ENCODE peak calls at places on chromosomes 13 and 19, in seven cellular contexts. L, C, R, T, U, I and E are unnamed samples.

GRCh38 chr19:56639217-56639616 is 3.7 kb upstream of the SMIM17 start:
- DNase-seq in L (peak; percentile 45), C (peak; percentile 8), R (peak; percentile 10), T (peak; percentile 22), U (no peak), I (peak; percentile 60), E (peak; percentile 1)

GRCh38 chr19:50178859-50179537 is 15.9 kb upstream of the IZUMO2 start:
- DNase-seq in L (no peak), C (no peak), R (no peak), T (no peak), U (no peak), I (no peak), E (no peak)

GRCh38 chr19:16002380-16002779 is 53.6 kb downstream of the OR10H4 start:
- DNase-seq in L (no peak), C (no peak), R (no peak), T (peak; percentile 3), U (no peak), I (no peak), E (no peak)

GRCh38 chr13:53460776-53461175 is 432.2 kb downstream of the OLFM4 start:
- DNase-seq in L (no peak), C (no peak), R (no peak), T (no peak), U (no peak), I (peak; percentile 53), E (no peak)

GRCh38 chr13:110129076-110129475 is 177.9 kb downstream of the COL4A1 start:
- DNase-seq in L (no peak), C (no peak), R (no peak), T (no peak), U (no peak), I (no peak), E (no peak)

GRCh38 chr13:77532983-77533382 is 2.5 kb upstream of the SCEL start:
- DNase-seq in L (no peak), C (no peak), R (no peak), T (no peak), U (no peak), I (no peak), E (no peak)

GRCh38 chr19:32464279-32464678 is 58.7 kb downstream of the DPY19L3 start:
- DNase-seq in L (peak; percentile 18), C (peak; percentile 23), R (no peak), T (peak; percentile 36), U (no peak), I (no peak), E (peak; percentile 26)

GRCh38 chr13:73842621-73843020 is 291.6 kb downstream of the KLF12 start:
- DNase-seq in L (peak; percentile 23), C (no peak), R (peak; percentile 34), T (peak; percentile 35), U (no peak), I (no peak), E (no peak)

GRCh38 chr19:8615813-8616596 is 5.5 kb upstream of the ADAMTS10 start:
- DNase-seq in L (peak; percentile 81), C (peak; percentile 68), R (peak; percentile 45), T (peak; percentile 69), U (no peak), I (peak; percentile 66), E (peak; percentile 68)

GRCh38 chr19:55166530-55167268 is at the start of gene DNAAF3:
- DNase-seq in L (peak; percentile 99), C (peak; percentile 98), R (peak; percentile 95), T (peak; percentile 99), U (peak; percentile 86), I (peak; percentile 99), E (peak; percentile 97)
- H3K4me3 ChIP-seq in L (peak within 1 kb of the TSS; percentile 61), C (peak within 1 kb of the TSS; percentile 51), R (peak within 1 kb of the TSS; percentile 38), T (peak within 1 kb of the TSS; percentile 64), U (peak within 1 kb of the TSS; percentile 76), I (peak within 1 kb of the TSS; percentile 63), E (peak within 1 kb of the TSS; percentile 75)

DNA sequence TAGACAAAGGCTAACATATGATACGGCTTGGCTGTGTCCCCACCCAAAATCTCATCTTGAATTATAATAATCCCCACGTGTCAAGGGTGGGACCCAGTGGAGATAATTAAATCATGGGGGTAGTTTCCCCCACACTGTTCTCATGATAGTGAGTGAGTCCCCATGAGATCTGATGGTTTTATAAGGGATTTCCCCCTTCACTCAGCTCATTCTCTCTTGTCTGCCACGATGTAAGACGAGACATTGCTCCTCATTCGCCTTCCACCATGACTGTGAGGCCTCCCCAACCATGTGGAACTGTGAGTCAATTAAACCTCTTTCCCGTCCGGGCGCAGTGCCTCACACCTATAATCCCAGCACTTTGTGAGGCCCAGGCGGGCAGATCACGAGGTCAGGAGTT is 143.5 kb downstream of the RXFP2 start:
- DNase-seq in L (no peak), C (no peak), R (no peak), T (no peak), U (no peak), I (no peak), E (no peak)
- TF ChIP-seq CTCF in L (no peak), C (no peak), R (no peak), T (no peak), U (no peak), I (no peak), E (no peak)

GRCh38 chr13:19795956-19796355 is 13.2 kb upstream of the PSPC1 start:
- DNase-seq in L (no peak), C (no peak), R (no peak), T (no peak), U (no peak), I (no peak), E (no peak)
- H3K4me3 ChIP-seq in L (no peak overlapping the region), C (no peak overlapping the region), R (no peak overlapping the region), T (no peak overlapping the region), U (no peak overlapping the region), I (no peak overlapping the region), E (no peak overlapping the region)

DNA sequence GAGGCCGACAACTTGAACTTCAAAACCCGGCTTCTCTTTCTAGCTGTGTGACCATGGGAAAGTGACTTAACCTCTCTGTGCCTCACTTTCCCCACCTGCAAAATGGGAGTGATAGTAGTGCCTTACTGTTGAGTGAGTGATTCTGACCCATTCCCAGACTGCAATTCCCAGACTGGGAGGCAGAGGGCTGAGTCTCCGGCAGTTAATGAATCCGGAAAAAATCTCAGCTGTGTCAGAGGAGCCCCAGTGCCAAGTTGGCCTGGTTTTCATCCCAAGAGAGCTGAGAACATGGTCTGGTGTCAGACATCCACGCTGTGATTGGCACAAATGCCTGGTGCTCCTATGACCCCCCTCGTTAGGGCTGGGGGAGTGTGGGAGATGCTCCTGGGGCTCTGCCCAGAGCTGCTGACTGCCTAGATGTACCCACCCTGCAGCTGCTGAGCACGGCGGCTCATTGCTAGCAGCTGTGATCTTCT is 50.0 kb downstream of the PIN1 start:
- DNase-seq in L (peak; percentile 43), C (no peak), R (peak; percentile 23), T (peak; percentile 53), U (no peak), I (no peak), E (peak; percentile 65)
- TF ChIP-seq CTCF in L (peak; percentile 44), C (peak; percentile 44), R (peak; percentile 55), T (peak; percentile 58), U (peak; percentile 60), I (peak; percentile 31), E (peak; percentile 69)

GRCh38 chr13:94660695-94661324 is 51.5 kb downstream of the SOX21 start:
- DNase-seq in L (peak; percentile 51), C (peak; percentile 34), R (peak; percentile 11), T (peak; percentile 33), U (no peak), I (peak; percentile 47), E (peak; percentile 51)

GRCh38 chr13:94661396-94661795 is 50.9 kb downstream of the SOX21 start:
- DNase-seq in L (no peak), C (no peak), R (no peak), T (no peak), U (no peak), I (peak; percentile 40), E (no peak)

GRCh38 chr13:94658926-94659649 is 53.3 kb downstream of the SOX21 start:
- DNase-seq in L (peak; percentile 30), C (no peak), R (no peak), T (no peak), U (no peak), I (no peak), E (no peak)

GRCh38 chr13:94664889-94665288 is 47.5 kb downstream of the SOX21 start:
- DNase-seq in L (no peak), C (no peak), R (no peak), T (no peak), U (no peak), I (no peak), E (no peak)

GRCh38 chr13:94662274-94662945 is 49.9 kb downstream of the SOX21 start:
- DNase-seq in L (no peak), C (no peak), R (no peak), T (no peak), U (no peak), I (no peak), E (no peak)
- H3K4me3 ChIP-seq in L (no peak overlapping the region), C (no peak overlapping the region), R (no peak overlapping the region), T (no peak overlapping the region), U (no peak overlapping the region), I (no peak overlapping the region), E (no peak overlapping the region)

GRCh38 chr13:26602783-26603182 is 45.3 kb downstream of the WASF3 start:
- DNase-seq in L (no peak), C (no peak), R (no peak), T (no peak), U (no peak), I (no peak), E (no peak)

GRCh38 chr13:26599403-26599802 is 41.9 kb downstream of the WASF3 start:
- DNase-seq in L (no peak), C (no peak), R (no peak), T (no peak), U (no peak), I (no peak), E (peak; percentile 11)

GRCh38 chr13:26599885-26600284 is 42.4 kb downstream of the WASF3 start:
- DNase-seq in L (no peak), C (no peak), R (no peak), T (no peak), U (no peak), I (no peak), E (no peak)

GRCh38 chr13:26600345-26600761 is 42.9 kb downstream of the WASF3 start:
- DNase-seq in L (no peak), C (no peak), R (peak; percentile 42), T (no peak), U (no peak), I (no peak), E (peak; percentile 23)

DNA sequence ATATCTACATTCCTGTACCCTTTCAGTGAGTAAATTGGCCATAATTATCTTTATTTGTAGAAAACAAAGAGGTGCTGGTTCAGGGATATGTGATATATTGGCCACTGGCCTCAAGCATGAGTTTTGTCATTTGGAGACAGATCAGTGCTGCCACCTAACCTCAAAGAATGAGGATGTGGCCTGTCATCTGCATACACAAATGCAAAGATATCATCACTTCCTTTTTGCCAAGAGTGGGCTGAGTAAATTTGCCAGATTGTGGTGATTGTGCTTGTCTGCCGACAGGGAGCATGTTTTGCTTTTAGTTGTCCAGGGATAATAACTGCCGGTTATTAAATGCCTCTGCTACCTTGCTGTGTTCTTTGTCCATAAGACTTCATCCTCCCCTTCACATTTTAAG is 44.2 kb downstream of the WASF3 start:
- DNase-seq in L (peak; percentile 20), C (no peak), R (peak; percentile 66), T (peak; percentile 24), U (no peak), I (no peak), E (peak; percentile 35)
- TF ChIP-seq CTCF in L (peak; percentile 31), C (no peak), R (no peak), T (no peak), U (peak; percentile 18), I (no peak), E (no peak)

GRCh38 chr19:55452381-55453325 is 8.8 kb downstream of the ISOC2 start:
- DNase-seq in L (peak; percentile 97), C (peak; percentile 83), R (peak; percentile 73), T (peak; percentile 75), U (no peak), I (peak; percentile 94), E (peak; percentile 42)
- H3K4me3 ChIP-seq in L (peak overlapping the region; percentile 46), C (no peak overlapping the region), R (no peak overlapping the region), T (no peak overlapping the region), U (no peak overlapping the region), I (peak overlapping the region; percentile 53), E (no peak overlapping the region)